ENCODE peak calls at places on chromosomes 6 and 20, in four cellular contexts. X is IMR-90, J is H1, C is SK-N-SH. G is an unnamed sample.

GRCh38 chr6:149771925-149772324 is 22.4 kb downstream of the PCMT1 start:
- DNase-seq in X (no peak), J (no peak), C (no peak), G (no peak)

GRCh38 chr6:149900620-149901443 is 2.9 kb upstream of the RAET1E start:
- DNase-seq in X (no peak), J (no peak), C (no peak), G (no peak)

GRCh38 chr6:163543311-163543710 is 128.8 kb downstream of the QKI start:
- DNase-seq in X (no peak), J (no peak), C (no peak), G (no peak)

GRCh38 chr6:1415416-1416063 is 26.2 kb downstream of the FOXF2 start:
- DNase-seq in X (peak), J (no peak), C (no peak), G (no peak)

GRCh38 chr6:35081426-35081851 is 59.7 kb downstream of the TCP11 start:
- DNase-seq in X (peak), J (no peak), C (no peak), G (no peak)

GRCh38 chr20:32052792-32053362 is 835 bp downstream of the HCK start:
- DNase-seq in X (no peak), J (no peak), C (no peak), G (peak)

GRCh38 chr6:170360476-170360875 is 53.9 kb downstream of the FAM120B start:
- DNase-seq in X (peak), J (no peak), C (no peak), G (no peak)

GRCh38 chr20:37423545-37423944 is 77.6 kb downstream of the SRC start:
- DNase-seq in X (no peak), J (no peak), C (no peak), G (no peak)

GRCh38 chr20:61980647-61981583 is 84.8 kb downstream of the TAF4 start:
- DNase-seq in X (no peak), J (no peak), C (peak), G (peak)

GRCh38 chr6:153117986-153118886 is 12.8 kb downstream of the RGS17 start:
- DNase-seq in X (peak), J (no peak), C (no peak), G (no peak)

GRCh38 chr20:29497261-29497671 is 1760.2 kb upstream of the DEFB115 start:
- DNase-seq in X (no peak), J (no peak), C (peak), G (no peak)

GRCh38 chr6:13488015-13488895 is 855 bp upstream of the GFOD1 start:
- DNase-seq in X (peak), J (no peak), C (peak), G (peak)
- TF ChIP-seq USF2 in X (no peak), J (no peak), C (no peak), G (no peak)

GRCh38 chr6:161140554-161140875 is 133.3 kb downstream of the AGPAT4 start:
- DNase-seq in X (no peak), J (no peak), C (no peak), G (no peak)
- TF ChIP-seq CTCF in X (no peak), J (no peak), C (no peak), G (no peak)

DNA sequence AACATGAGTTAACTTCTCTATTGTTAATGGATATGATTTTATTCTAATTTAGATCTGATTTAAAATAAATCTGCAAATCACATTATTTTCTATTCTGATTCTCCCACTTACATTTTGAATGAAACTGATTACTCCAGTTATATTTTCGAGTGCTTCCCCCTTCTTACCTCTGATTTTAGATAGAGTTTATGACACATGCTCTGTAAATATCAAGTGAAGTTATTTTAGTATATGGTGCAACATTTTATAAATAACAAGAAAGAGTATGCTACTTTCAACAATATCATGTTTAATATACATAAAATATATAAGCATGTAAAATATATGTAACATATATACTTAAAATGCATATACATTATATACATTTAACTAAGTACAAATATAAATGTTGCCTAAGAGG is 38.9 kb downstream of the PLCB1 start:
- DNase-seq in X (no peak), J (no peak), C (no peak), G (no peak)
- TF ChIP-seq USF2 in X (no peak), J (no peak), C (no peak), G (no peak)

DNA sequence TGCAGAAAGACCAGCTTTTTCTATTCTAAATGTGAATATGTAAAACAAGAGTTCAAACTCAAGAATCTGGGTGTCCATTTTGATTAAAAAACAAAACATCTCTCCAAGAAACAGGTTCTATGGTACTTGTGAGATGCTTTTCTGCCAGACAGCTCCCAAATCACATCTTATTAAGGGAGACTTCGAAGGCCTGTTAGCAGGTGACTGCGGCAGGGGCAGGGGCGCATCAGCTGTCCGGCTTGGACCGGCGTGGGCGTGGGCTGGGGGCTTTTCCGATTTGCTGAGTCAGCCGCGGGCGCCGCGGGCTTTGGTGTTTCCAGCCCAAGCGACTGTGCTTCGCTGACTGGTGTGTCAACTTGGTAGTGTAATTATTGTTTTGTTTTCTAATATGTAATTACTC is 32.6 kb downstream of the TFAP2A start:
- DNase-seq in X (no peak), J (no peak), C (no peak), G (no peak)
- TF ChIP-seq CTCF in X (no peak), J (no peak), C (no peak), G (no peak)

DNA sequence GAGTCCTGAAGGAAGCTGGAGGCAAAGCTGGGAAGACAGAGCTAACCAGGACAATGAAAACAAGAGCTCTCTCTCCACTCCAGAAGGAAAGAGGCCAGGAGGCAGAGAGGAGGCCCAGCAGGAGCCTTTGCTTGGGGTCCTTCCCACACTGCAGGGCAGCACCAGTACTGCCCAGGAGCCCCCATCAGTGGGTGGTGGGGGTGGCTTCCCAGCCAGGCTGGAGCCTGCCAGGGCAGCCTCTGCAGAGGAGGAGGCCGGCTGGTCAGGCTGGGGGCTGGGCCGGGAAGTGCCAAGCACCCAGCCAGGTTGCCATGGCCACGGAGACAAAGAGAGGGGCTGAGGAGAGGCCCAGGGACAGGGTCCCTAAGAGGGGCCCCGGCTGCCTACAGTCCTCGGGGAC is 33.4 kb downstream of the PREX1 start:
- DNase-seq in X (no peak), J (no peak), C (peak), G (peak)
- TF ChIP-seq USF2 in X (no peak), J (no peak), C (no peak), G (no peak)

DNA sequence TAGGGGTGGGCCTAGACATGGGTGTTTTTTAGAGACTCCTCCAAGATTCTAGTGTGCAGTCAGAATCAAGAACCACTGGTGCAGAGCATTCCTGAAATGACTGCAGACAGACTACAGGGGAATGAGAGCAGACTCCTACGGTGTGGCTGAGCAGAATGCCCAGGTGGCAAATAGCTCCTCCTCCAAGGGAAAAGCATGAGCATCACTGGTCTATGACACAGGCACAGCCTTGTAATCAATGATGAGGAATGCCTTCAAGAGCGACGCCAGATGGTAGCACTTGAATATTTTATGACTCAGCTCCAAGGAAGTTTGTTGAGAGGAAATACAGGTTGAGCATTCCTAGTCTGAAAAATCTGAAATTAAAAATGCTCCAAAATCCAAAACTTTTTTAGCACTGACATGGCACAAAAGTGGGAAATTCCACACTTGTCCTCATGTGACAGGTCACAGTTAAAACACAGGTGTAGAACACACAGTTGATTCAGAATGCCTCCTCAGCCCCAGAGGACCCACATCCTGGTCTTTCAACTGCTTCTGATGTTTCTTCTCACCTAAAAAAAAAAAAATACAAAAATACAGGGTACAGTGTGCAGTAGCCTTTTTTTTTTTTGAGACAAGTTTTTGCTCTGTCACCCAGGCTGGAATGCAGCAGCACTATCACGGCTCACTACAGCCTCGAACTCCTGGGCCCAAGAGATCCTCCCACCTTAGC is 10.5 kb upstream of the FAM8A1 start:
- DNase-seq in X (peak), J (no peak), C (no peak), G (no peak)
- TF ChIP-seq CTCF in X (peak), J (no peak), C (no peak), G (no peak)